ENCODE peak calls at places on chromosomes 1 and 21, in five cellular contexts. One of them, this sample, is unnamed.

GRCh38 chr1:58932820-58933598 is 149.2 kb upstream of the JUN start:
- DNase-seq in IMR-90: peak
- DNase-seq in WTC11: no peak
- DNase-seq in HTR-8/SVneo: peak
- DNase-seq in amniotic stem cell: no peak
- DNase-seq in this sample: no peak

GRCh38 chr1:90839323-90839722 is 122.2 kb upstream of the BARHL2 start:
- DNase-seq in amniotic stem cell: no peak
- DNase-seq in HTR-8/SVneo: no peak
- DNase-seq in IMR-90: no peak
- DNase-seq in WTC11: no peak
- DNase-seq in this sample: no peak

GRCh38 chr1:68826861-68827260 is 330.0 kb upstream of the DEPDC1 start:
- DNase-seq in IMR-90: no peak
- DNase-seq in amniotic stem cell: no peak
- DNase-seq in WTC11: no peak
- DNase-seq in HTR-8/SVneo: no peak
- DNase-seq in this sample: no peak

GRCh38 chr1:94081566-94082344 is 39.2 kb downstream of the ABCA4 start:
- DNase-seq in HTR-8/SVneo: no peak
- DNase-seq in WTC11: no peak
- DNase-seq in amniotic stem cell: peak
- DNase-seq in IMR-90: peak
- DNase-seq in this sample: no peak

GRCh38 chr1:231512147-231512698 is 16.2 kb upstream of the TSNAX start:
- DNase-seq in HTR-8/SVneo: no peak
- DNase-seq in amniotic stem cell: no peak
- DNase-seq in WTC11: no peak
- DNase-seq in IMR-90: peak
- DNase-seq in this sample: no peak

GRCh38 chr21:44686000-44686781 is 4.2 kb upstream of the KRTAP12-1 start:
- DNase-seq in HTR-8/SVneo: no peak
- DNase-seq in amniotic stem cell: no peak
- DNase-seq in IMR-90: no peak
- DNase-seq in WTC11: no peak
- DNase-seq in this sample: no peak

GRCh38 chr21:45336870-45337269 is 49.2 kb upstream of the POFUT2 start:
- DNase-seq in amniotic stem cell: no peak
- DNase-seq in WTC11: no peak
- DNase-seq in IMR-90: peak
- DNase-seq in HTR-8/SVneo: no peak
- DNase-seq in this sample: no peak

GRCh38 chr1:156421062-156421938 is 52.3 kb downstream of the RHBG start:
- DNase-seq in IMR-90: peak
- DNase-seq in WTC11: peak
- DNase-seq in HTR-8/SVneo: peak
- DNase-seq in amniotic stem cell: peak
- DNase-seq in this sample: no peak

GRCh38 chr1:82318921-82319320 is 518.2 kb downstream of the ADGRL2 start:
- DNase-seq in WTC11: no peak
- DNase-seq in IMR-90: no peak
- DNase-seq in amniotic stem cell: no peak
- DNase-seq in HTR-8/SVneo: no peak
- DNase-seq in this sample: no peak

GRCh38 chr1:246506440-246506784 is 667 bp downstream of the SMYD3 start:
- DNase-seq in WTC11: no peak
- DNase-seq in amniotic stem cell: no peak
- DNase-seq in IMR-90: no peak
- DNase-seq in HTR-8/SVneo: no peak
- DNase-seq in this sample: no peak

GRCh38 chr1:24022611-24023359 is 42.7 kb upstream of the SRSF10 start:
- DNase-seq in amniotic stem cell: no peak
- DNase-seq in WTC11: no peak
- DNase-seq in IMR-90: peak
- DNase-seq in HTR-8/SVneo: peak
- DNase-seq in this sample: no peak

GRCh38 chr1:14822493-14822892 is 224.0 kb downstream of the KAZN start:
- DNase-seq in HTR-8/SVneo: no peak
- DNase-seq in IMR-90: no peak
- DNase-seq in amniotic stem cell: no peak
- DNase-seq in WTC11: no peak
- DNase-seq in this sample: no peak

GRCh38 chr1:18230840-18231239 is 123.2 kb downstream of the IGSF21 start:
- DNase-seq in WTC11: no peak
- DNase-seq in HTR-8/SVneo: no peak
- DNase-seq in IMR-90: no peak
- DNase-seq in amniotic stem cell: no peak
- DNase-seq in this sample: no peak

GRCh38 chr1:9294910-9295636 is 2.4 kb downstream of the SPSB1 start:
- DNase-seq in amniotic stem cell: no peak
- DNase-seq in WTC11: no peak
- DNase-seq in HTR-8/SVneo: no peak
- DNase-seq in IMR-90: peak
- DNase-seq in this sample: no peak

GRCh38 chr1:172903581-172904220 is 147.0 kb downstream of the TNFSF18 start:
- DNase-seq in IMR-90: peak
- DNase-seq in HTR-8/SVneo: no peak
- DNase-seq in WTC11: no peak
- DNase-seq in amniotic stem cell: no peak
- DNase-seq in this sample: no peak

GRCh38 chr21:31459457-31459856 is 115.4 kb upstream of the TIAM1 start:
- DNase-seq in IMR-90: no peak
- DNase-seq in HTR-8/SVneo: no peak
- DNase-seq in WTC11: no peak
- DNase-seq in amniotic stem cell: no peak
- DNase-seq in this sample: no peak

GRCh38 chr1:221781102-221781744 is 39.3 kb upstream of the DUSP10 start:
- DNase-seq in amniotic stem cell: no peak
- DNase-seq in HTR-8/SVneo: no peak
- DNase-seq in WTC11: no peak
- DNase-seq in IMR-90: peak
- DNase-seq in this sample: no peak

GRCh38 chr1:33086384-33086850 is 5.5 kb downstream of the AZIN2 start:
- DNase-seq in amniotic stem cell: peak
- DNase-seq in HTR-8/SVneo: peak
- DNase-seq in WTC11: peak
- DNase-seq in IMR-90: peak
- DNase-seq in this sample: no peak

GRCh38 chr1:59506952-59507351 is 210.1 kb downstream of the FGGY start:
- DNase-seq in amniotic stem cell: no peak
- DNase-seq in WTC11: no peak
- DNase-seq in IMR-90: peak
- DNase-seq in HTR-8/SVneo: no peak
- DNase-seq in this sample: peak